ENCODE peak calls at places on chromosomes 11 and 22, in six cellular contexts. J is endothelial cell, Q is omental fat pad, O is uterus, K is fibroblast of lung, V is nephron progenitor cell. W is an unnamed sample.

GRCh38 chr22:29524440-29525191 is 28.9 kb downstream of the THOC5 start:
- DNase-seq in Q (no peak), V (peak), K (peak), J (peak), O (no peak), W (no peak)

GRCh38 chr11:69433741-69434140 is 47.7 kb upstream of the LINC01488 start:
- DNase-seq in Q (no peak), O (no peak), J (no peak), K (no peak), V (no peak), W (no peak)

GRCh38 chr22:37896181-37896592 is 9.9 kb upstream of the MICALL1 start:
- DNase-seq in O (no peak), K (no peak), J (peak), V (no peak), Q (no peak), W (no peak)

GRCh38 chr22:46596819-46597218 is 23.4 kb upstream of the GRAMD4 start:
- DNase-seq in Q (no peak), K (no peak), O (no peak), J (no peak), V (no peak), W (peak)

GRCh38 chr11:34417203-34417602 is 21.5 kb upstream of the CAT start:
- DNase-seq in V (no peak), Q (no peak), O (no peak), K (no peak), J (no peak), W (no peak)

GRCh38 chr11:45424781-45425180 is 138.6 kb upstream of the SYT13 start:
- DNase-seq in O (no peak), V (no peak), J (no peak), K (no peak), Q (no peak), W (no peak)

GRCh38 chr22:16955678-16956210 is 52.3 kb downstream of the GAB4 start:
- DNase-seq in O (no peak), Q (no peak), V (no peak), K (no peak), J (no peak), W (no peak)

GRCh38 chr22:39138357-39138997 is 14.0 kb downstream of the CBX7 start:
- DNase-seq in V (no peak), O (no peak), K (no peak), Q (no peak), J (no peak), W (no peak)

GRCh38 chr11:73597340-73597955 is 464 bp downstream of the FAM168A start:
- DNase-seq in V (no peak), Q (no peak), J (peak), K (no peak), O (no peak), W (no peak)

GRCh38 chr22:20147286-20147988 is 3.4 kb downstream of the CCDC188 start:
- DNase-seq in O (no peak), Q (no peak), K (no peak), J (no peak), V (no peak), W (no peak)

GRCh38 chr22:42280140-42280539 is 9.7 kb upstream of the TCF20 start:
- DNase-seq in Q (no peak), J (no peak), O (no peak), K (no peak), V (no peak), W (no peak)

GRCh38 chr11:107592813-107593212 is 1.9 kb downstream of the ELMOD1 start:
- DNase-seq in Q (no peak), J (no peak), O (no peak), K (peak), V (no peak), W (no peak)

GRCh38 chr11:97364047-97364446 is 974.2 kb downstream of the JRKL start:
- DNase-seq in O (no peak), Q (no peak), V (no peak), J (no peak), K (peak), W (no peak)

GRCh38 chr22:32059426-32059825 is 16.4 kb downstream of the SLC5A1 start:
- DNase-seq in K (no peak), V (no peak), J (no peak), O (no peak), Q (no peak), W (no peak)

GRCh38 chr11:94672636-94673035 is 95.5 kb upstream of the AMOTL1 start:
- DNase-seq in Q (no peak), K (no peak), J (no peak), V (no peak), O (no peak), W (no peak)

GRCh38 chr22:34414467-34415440 is 494.5 kb upstream of the LARGE1 start:
- DNase-seq in K (no peak), J (peak), O (no peak), Q (no peak), V (peak), W (peak)

GRCh38 chr11:10351435-10351767 is 46.5 kb downstream of the ADM start:
- DNase-seq in Q (no peak), O (no peak), V (no peak), J (no peak), K (no peak), W (no peak)

GRCh38 chr22:17578129-17578754 is 14.9 kb downstream of the SLC25A18 start:
- DNase-seq in V (no peak), O (no peak), K (peak), J (no peak), Q (no peak), W (no peak)

GRCh38 chr11:20367313-20367948 is 3.9 kb downstream of the HTATIP2 start:
- DNase-seq in K (peak), O (peak), Q (no peak), J (no peak), V (no peak), W (no peak)

GRCh38 chr11:13298765-13299164 is 21.2 kb downstream of the BMAL1 start:
- DNase-seq in V (no peak), J (no peak), Q (no peak), O (no peak), K (no peak), W (no peak)

GRCh38 chr11:112410325-112410724 is 149.7 kb upstream of the PLET1 start:
- DNase-seq in Q (no peak), J (no peak), O (no peak), K (no peak), V (no peak), W (no peak)

GRCh38 chr11:9017773-9018172 is 14.0 kb upstream of the NRIP3 start:
- DNase-seq in Q (no peak), V (no peak), O (peak), J (no peak), K (no peak), W (no peak)

GRCh38 chr22:44597616-44598015 is 99.6 kb upstream of the RTL6 start:
- DNase-seq in J (no peak), K (no peak), O (no peak), Q (no peak), V (peak), W (no peak)

GRCh38 chr11:8813658-8814057 is 97.3 kb upstream of the AKIP1 start:
- DNase-seq in V (peak), O (peak), J (peak), Q (peak), K (peak), W (peak)

GRCh38 chr22:39115976-39116621 is 19.1 kb downstream of the APOBEC3H start:
- DNase-seq in J (no peak), V (no peak), Q (no peak), K (no peak), O (no peak), W (no peak)

GRCh38 chr22:47818496-47818895 is 1056.0 kb downstream of the TBC1D22A start:
- DNase-seq in K (no peak), O (no peak), V (no peak), Q (no peak), J (no peak), W (no peak)

GRCh38 chr11:31303644-31304043 is 65.9 kb downstream of the DCDC1 start:
- DNase-seq in O (no peak), Q (no peak), K (no peak), J (no peak), V (no peak), W (no peak)

GRCh38 chr11:47571895-47572294 is 6.5 kb downstream of the PTPMT1 start:
- DNase-seq in K (peak), O (no peak), Q (no peak), V (no peak), J (no peak), W (no peak)

GRCh38 chr11:12199231-12199948 is 89.0 kb downstream of the MICAL2 start:
- DNase-seq in O (no peak), Q (no peak), J (no peak), K (no peak), V (no peak), W (no peak)

GRCh38 chr22:42340695-42341383 is 70.4 kb upstream of the TCF20 start:
- DNase-seq in O (peak), K (no peak), Q (no peak), J (peak), V (peak), W (no peak)

GRCh38 chr11:125192194-125192593 is 27.6 kb downstream of the PKNOX2 start:
- DNase-seq in Q (no peak), K (no peak), O (no peak), V (no peak), J (peak), W (no peak)

GRCh38 chr11:124402326-124402922 is 3.6 kb upstream of the OR8B3 start:
- DNase-seq in K (peak), V (peak), J (peak), Q (peak), O (no peak), W (peak)

GRCh38 chr11:81707881-81708280 is 1025.8 kb downstream of the FAM181B start:
- DNase-seq in J (no peak), V (no peak), K (no peak), Q (no peak), O (no peak), W (no peak)

GRCh38 chr22:19643448-19644313 is 70.6 kb upstream of the SEPTIN5 start:
- DNase-seq in J (no peak), O (no peak), K (peak), V (no peak), Q (no peak), W (no peak)

GRCh38 chr11:86592659-86593451 is 79.6 kb downstream of the ME3 start:
- DNase-seq in J (peak), Q (peak), K (peak), V (no peak), O (peak), W (no peak)

GRCh38 chr11:72278911-72279310 is 34.9 kb upstream of the PHOX2A start:
- DNase-seq in O (no peak), K (peak), J (no peak), Q (no peak), V (no peak), W (no peak)

GRCh38 chr22:42304021-42304790 is 33.8 kb upstream of the TCF20 start:
- DNase-seq in V (peak), J (no peak), Q (no peak), K (no peak), O (no peak), W (peak)

GRCh38 chr11:107988397-107989158 is 20.1 kb upstream of the CUL5 start:
- DNase-seq in J (no peak), V (no peak), K (no peak), O (no peak), Q (no peak), W (no peak)

GRCh38 chr11:132718711-132719641 is 813.3 kb downstream of the OPCML start:
- DNase-seq in K (no peak), V (no peak), O (no peak), J (no peak), Q (no peak), W (no peak)

DNA sequence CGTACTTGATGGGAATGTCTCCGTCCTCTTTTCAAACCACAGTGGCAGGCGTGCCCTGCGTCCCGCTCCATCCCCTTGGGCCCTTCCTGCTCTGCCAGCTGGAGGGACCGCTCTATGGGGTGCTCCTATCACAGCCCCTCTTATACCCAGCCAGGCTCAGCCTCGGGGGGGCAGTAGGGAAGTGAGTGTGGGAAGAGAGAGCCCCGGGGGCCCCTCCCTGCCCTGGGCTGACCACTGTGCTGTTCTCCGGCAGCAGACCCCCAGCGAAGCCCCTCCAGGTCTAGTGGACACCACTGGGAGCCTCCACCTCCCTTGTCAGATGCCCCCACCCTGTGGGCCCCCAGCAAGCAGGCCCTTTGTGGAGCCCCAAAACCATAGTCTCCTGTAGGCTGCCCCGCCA is 572.5 kb downstream of the BRD1 start:
- DNase-seq in Q (no peak), O (peak), K (no peak), J (no peak), V (no peak), W (no peak)
- TF ChIP-seq CTCF in Q (no peak), O (no peak), K (no peak), J (no peak), V (no peak), W (no peak)

DNA sequence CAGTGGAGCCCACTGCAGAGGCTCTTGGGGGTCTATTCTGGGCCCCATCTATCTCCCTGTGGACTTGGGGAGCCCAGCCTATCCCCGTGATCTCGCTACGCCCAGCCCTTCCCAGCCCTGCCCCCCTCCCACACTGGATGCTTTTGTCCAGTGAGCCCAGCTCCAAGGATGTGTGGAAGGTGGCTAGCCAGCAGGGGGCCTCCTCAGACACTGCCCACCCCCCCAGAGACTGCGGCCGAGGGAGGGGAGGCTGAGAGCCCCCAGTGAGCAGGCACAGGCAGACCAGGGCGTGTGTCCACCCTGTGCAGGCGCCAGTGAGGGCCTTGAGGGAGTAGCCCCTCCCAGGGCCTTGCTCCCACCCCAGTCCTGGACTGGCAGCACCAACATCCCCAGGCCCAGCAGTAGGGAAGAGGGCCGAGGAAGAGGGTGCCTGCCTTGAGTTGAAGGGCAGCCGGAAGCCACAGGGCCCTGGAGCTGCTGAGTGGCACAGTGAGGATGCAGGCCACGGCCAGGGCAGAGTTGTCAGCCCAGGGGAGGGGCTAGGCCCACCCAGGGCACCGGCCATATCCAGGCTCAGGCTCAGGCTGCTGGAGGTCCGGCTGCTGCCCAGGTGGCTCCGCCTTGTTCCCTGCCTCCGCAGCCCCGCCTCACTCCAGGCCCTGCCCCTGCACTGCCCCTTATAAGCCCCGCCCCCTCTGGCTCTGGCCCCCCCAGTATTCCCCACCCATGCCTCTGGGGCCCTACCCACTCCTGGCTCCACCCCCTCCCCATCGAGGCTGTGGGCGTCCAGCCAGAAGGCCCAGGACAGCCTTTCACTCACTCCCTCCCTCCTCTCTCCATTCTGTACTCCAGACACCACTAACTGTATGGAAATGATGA is 28.0 kb downstream of the MOB2 start:
- DNase-seq in Q (no peak), K (peak), O (peak), J (peak), V (peak), W (peak)
- TF ChIP-seq CTCF in Q (no peak), K (peak), O (peak), J (peak), V (no peak), W (no peak)

GRCh38 chr11:131349368-131350086 is 20.9 kb upstream of the NTM start:
- DNase-seq in K (no peak), O (no peak), V (no peak), J (no peak), Q (no peak), W (no peak)
- TF ChIP-seq CTCF in K (no peak), O (no peak), V (no peak), J (no peak), Q (no peak), W (no peak)

GRCh38 chr11:64898541-64898940 is 18.5 kb downstream of the ATG2A start:
- DNase-seq in J (no peak), V (no peak), Q (no peak), K (no peak), O (no peak), W (no peak)

GRCh38 chr11:64894812-64895452 is 16.5 kb upstream of the EHD1 start:
- DNase-seq in O (no peak), Q (no peak), K (no peak), V (no peak), J (no peak), W (no peak)

GRCh38 chr11:64896448-64897022 is 18.1 kb upstream of the EHD1 start:
- DNase-seq in J (no peak), Q (no peak), V (no peak), K (no peak), O (no peak), W (no peak)

GRCh38 chr11:64898076-64898445 is 18.9 kb downstream of the ATG2A start:
- DNase-seq in V (no peak), O (no peak), Q (no peak), K (no peak), J (no peak), W (no peak)

GRCh38 chr11:64897381-64898075 is 19.1 kb upstream of the EHD1 start:
- DNase-seq in J (no peak), K (no peak), Q (no peak), V (no peak), O (no peak), W (no peak)
- TF ChIP-seq CTCF in J (no peak), K (no peak), Q (no peak), V (no peak), O (no peak), W (no peak)

GRCh38 chr11:6602096-6602940 is 1.1 kb downstream of the RRP8 start:
- DNase-seq in Q (no peak), O (no peak), J (peak), K (no peak), V (no peak), W (no peak)

GRCh38 chr11:6607190-6607635 is 3.6 kb downstream of the ILK start:
- DNase-seq in Q (no peak), K (no peak), V (no peak), J (no peak), O (no peak), W (no peak)

GRCh38 chr11:6606471-6607189 is 3.1 kb downstream of the ILK start:
- DNase-seq in O (peak), K (peak), J (peak), Q (peak), V (peak), W (peak)

GRCh38 chr11:6603287-6604080 is at the start of the genes ILK and RRP8:
- DNase-seq in V (peak), J (peak), Q (peak), K (peak), O (peak), W (peak)

GRCh38 chr11:6604081-6604626 is 580 bp downstream of the ILK start:
- DNase-seq in K (peak), Q (no peak), O (no peak), J (peak), V (peak), W (peak)
- TF ChIP-seq CTCF in K (peak), Q (no peak), O (peak), J (no peak), V (no peak), W (no peak)

DNA sequence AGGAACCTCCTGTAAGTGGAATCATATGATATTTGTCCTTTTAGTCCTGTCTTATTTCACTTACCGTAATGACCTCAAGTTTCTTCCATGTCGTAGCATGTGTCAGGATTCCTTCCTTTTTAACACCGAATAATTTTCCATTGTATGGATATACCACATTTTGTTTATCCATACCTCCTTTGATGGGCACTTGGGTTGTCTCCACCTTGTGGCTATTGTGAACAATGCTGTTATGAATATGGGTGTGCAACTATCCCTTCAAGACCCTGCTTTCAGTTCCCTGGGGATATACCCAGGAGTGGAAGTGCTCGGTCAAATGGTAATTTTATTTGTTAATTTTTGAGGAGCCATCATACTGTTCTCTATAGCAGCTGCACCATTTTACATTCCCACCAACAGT is 244.9 kb upstream of the BLID start:
- DNase-seq in J (no peak), K (no peak), Q (no peak), V (no peak), O (no peak), W (no peak)
- TF ChIP-seq CTCF in J (no peak), K (peak), Q (no peak), V (no peak), O (no peak), W (no peak)

DNA sequence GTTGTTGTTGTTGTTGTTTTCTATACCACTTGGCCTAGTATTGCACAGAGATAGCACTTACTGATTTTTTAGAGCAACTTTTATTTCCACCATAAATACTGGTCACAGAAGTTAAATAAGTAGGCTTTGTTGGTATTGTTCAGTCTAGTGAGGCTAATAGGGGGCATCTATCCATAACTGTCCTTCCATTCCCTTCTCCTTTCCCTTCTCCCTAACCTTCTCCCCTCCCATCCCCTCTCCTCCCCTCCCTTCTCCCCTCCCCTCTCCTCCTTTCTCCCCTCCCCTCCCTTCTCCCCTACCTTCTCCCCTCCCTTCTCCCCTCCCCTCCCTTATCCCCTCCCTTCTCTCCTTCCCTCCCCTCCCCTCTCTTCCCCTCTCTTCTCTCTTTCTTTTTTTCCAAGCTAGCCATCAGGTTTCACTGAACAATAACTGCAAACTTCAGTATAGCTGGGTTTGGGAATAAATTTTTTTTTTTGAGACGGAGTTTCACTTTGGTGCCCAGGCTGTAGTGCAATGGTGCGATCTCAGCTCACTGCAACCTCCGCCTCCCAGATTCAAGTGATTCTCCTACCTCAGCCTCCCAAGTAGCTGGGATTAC is 56.5 kb downstream of the STIM1 start:
- DNase-seq in O (no peak), K (no peak), J (no peak), V (no peak), Q (no peak), W (no peak)
- TF ChIP-seq CTCF in O (no peak), K (no peak), J (no peak), V (no peak), Q (no peak), W (no peak)